ENCODE peak calls at places on chromosome 1, in four cellular contexts. D is choroid plexus epithelial cell, W is hypothalamus, E is RCC 7860. H is an unnamed sample.

GRCh38 chr1:205379056-205379455 is 22.3 kb upstream of the KLHDC8A start:
- DNase-seq in D (no peak), W (no peak), E (no peak), H (no peak)

GRCh38 chr1:227318003-227318851 is at the start of gene CDC42BPA:
- DNase-seq in D (peak), W (peak), E (peak), H (peak)

GRCh38 chr1:185352067-185352466 is 35.0 kb upstream of the IVNS1ABP start:
- DNase-seq in D (peak), W (no peak), E (no peak), H (no peak)

GRCh38 chr1:1569341-1569740 is 5.3 kb downstream of the SSU72 start:
- DNase-seq in D (no peak), W (no peak), E (no peak), H (no peak)

GRCh38 chr1:56644941-56645662 is at the start of gene PRKAA2:
- DNase-seq in D (no peak), W (peak), E (no peak), H (peak)

GRCh38 chr1:198939946-198940345 is 301.1 kb downstream of the PTPRC start:
- DNase-seq in D (no peak), W (no peak), E (no peak), H (no peak)

GRCh38 chr1:245118806-245119205 is 36.0 kb upstream of the KIF26B start:
- DNase-seq in D (no peak), W (no peak), E (no peak), H (no peak)

GRCh38 chr1:8027748-8028631 is 1.9 kb upstream of the ERRFI1 start:
- DNase-seq in D (peak), W (no peak), E (peak), H (no peak)

GRCh38 chr1:119731741-119732430 is 20.2 kb downstream of the PHGDH start:
- DNase-seq in D (no peak), W (no peak), E (no peak), H (no peak)

GRCh38 chr1:239630767-239631166 is 244.4 kb downstream of the CHRM3 start:
- DNase-seq in D (no peak), W (no peak), E (no peak), H (no peak)

GRCh38 chr1:182713939-182714338 is 29.6 kb upstream of the RGS8 start:
- DNase-seq in D (no peak), W (no peak), E (no peak), H (no peak)

GRCh38 chr1:86296305-86297205 is 99.6 kb downstream of the ODF2L start:
- DNase-seq in D (no peak), W (no peak), E (no peak), H (no peak)

GRCh38 chr1:54312874-54313316 is 93.3 kb downstream of the SSBP3 start:
- DNase-seq in D (peak), W (no peak), E (peak), H (no peak)

GRCh38 chr1:59063501-59063900 is 233.4 kb upstream of the FGGY start:
- DNase-seq in D (no peak), W (no peak), E (no peak), H (no peak)